ENCODE peak calls at places on chromosomes 6 and 20, in five cellular contexts. Y is OCI-LY7, O is endothelial cell of umbilical vein, X is neural progenitor cell, M is HepG2. U is an unnamed sample.

GRCh38 chr6:19472850-19473249 is 364.3 kb upstream of the ID4 start:
- DNase-seq in X (peak; percentile 15), Y (peak; percentile 51), M (no peak), O (no peak), U (no peak)

GRCh38 chr6:106063448-106063850 is 22.7 kb upstream of the PRDM1 start:
- DNase-seq in O (no peak), Y (no peak), X (no peak), M (no peak), U (no peak)

GRCh38 chr6:4736371-4736873 is 39.8 kb upstream of the CDYL start:
- DNase-seq in O (no peak), X (no peak), M (no peak), Y (no peak), U (no peak)

GRCh38 chr6:22448311-22448711 is 121.1 kb upstream of the HDGFL1 start:
- DNase-seq in O (peak; percentile 98), M (no peak), X (peak; percentile 63), Y (no peak), U (no peak)

GRCh38 chr6:14322841-14323240 is 205.3 kb downstream of the CD83 start:
- DNase-seq in X (no peak), O (no peak), Y (no peak), M (no peak), U (no peak)

GRCh38 chr6:33414592-33415271 is 3.2 kb downstream of the CUTA start:
- DNase-seq in M (no peak), X (peak; percentile 42), Y (peak; percentile 66), O (no peak), U (no peak)

GRCh38 chr20:63751471-63752271 is 12.1 kb downstream of the SLC2A4RG start:
- DNase-seq in X (no peak), M (no peak), Y (no peak), O (no peak), U (peak; percentile 58)

GRCh38 chr20:45098096-45098773 is 2.7 kb downstream of the KCNS1 start:
- DNase-seq in M (no peak), X (peak; percentile 75), O (peak; percentile 23), Y (no peak), U (no peak)

GRCh38 chr6:34791164-34791841 is 580 bp upstream of the BLTP3A start:
- DNase-seq in Y (peak; percentile 78), O (no peak), X (peak; percentile 62), M (peak; percentile 62), U (no peak)

GRCh38 chr20:48463916-48464315 is 363.9 kb downstream of the PREX1 start:
- DNase-seq in Y (no peak), M (no peak), O (no peak), X (no peak), U (no peak)

GRCh38 chr6:21109421-21110178 is 484.0 kb upstream of the SOX4 start:
- DNase-seq in O (peak; percentile 94), M (peak; percentile 33), X (no peak), Y (no peak), U (no peak)

GRCh38 chr6:168313371-168314028 is 6.1 kb downstream of the DACT2 start:
- DNase-seq in O (no peak), X (peak; percentile 73), Y (no peak), M (peak; percentile 46), U (no peak)

GRCh38 chr20:50146214-50146613 is 7.3 kb downstream of the PEDS1 start:
- DNase-seq in Y (no peak), O (no peak), X (no peak), M (no peak), U (no peak)

GRCh38 chr20:50848341-50848808 is 53.5 kb downstream of the BCAS4 start:
- DNase-seq in M (no peak), O (no peak), Y (peak; percentile 45), X (no peak), U (no peak)

GRCh38 chr6:37029249-37029959 is 23.9 kb downstream of the FGD2 start:
- DNase-seq in M (peak; percentile 84), Y (peak; percentile 60), X (peak; percentile 77), O (peak; percentile 77), U (peak; percentile 59)

GRCh38 chr6:22613695-22614094 is 44.3 kb downstream of the HDGFL1 start:
- DNase-seq in O (peak; percentile 96), Y (no peak), M (no peak), X (no peak), U (no peak)

GRCh38 chr20:62117362-62117646 is 5.0 kb upstream of the LSM14B start:
- DNase-seq in X (peak; percentile 83), M (no peak), O (no peak), Y (no peak), U (no peak)

GRCh38 chr6:43714311-43715055 is 26.9 kb upstream of the MRPS18A start:
- DNase-seq in X (peak; percentile 32), M (peak; percentile 54), O (no peak), Y (peak; percentile 81), U (peak; percentile 42)

GRCh38 chr6:40159865-40160264 is 225.6 kb upstream of the MOCS1 start:
- DNase-seq in X (no peak), O (no peak), M (no peak), Y (no peak), U (no peak)

GRCh38 chr6:111301914-111302313 is 181.1 kb downstream of the REV3L start:
- DNase-seq in Y (peak; percentile 61), X (no peak), O (no peak), M (no peak), U (no peak)

GRCh38 chr6:108653864-108654402 is 93.2 kb downstream of the FOXO3 start:
- DNase-seq in Y (no peak), O (peak; percentile 15), M (no peak), X (no peak), U (no peak)

GRCh38 chr6:109261815-109262214 is 120.5 kb downstream of the CD164 start:
- DNase-seq in O (no peak), X (no peak), Y (no peak), M (no peak), U (no peak)

GRCh38 chr20:48025661-48026060 is 240.4 kb upstream of the SULF2 start:
- DNase-seq in M (no peak), X (no peak), Y (no peak), O (no peak), U (no peak)

GRCh38 chr6:56406276-56407269 is 159.2 kb upstream of the COL21A1 start:
- DNase-seq in M (no peak), Y (no peak), O (no peak), X (no peak), U (no peak)

GRCh38 chr20:52601295-52601971 is 370.7 kb upstream of the TSHZ2 start:
- DNase-seq in Y (no peak), O (no peak), M (no peak), X (no peak), U (no peak)

GRCh38 chr6:131053546-131054240 is 9.4 kb downstream of the EPB41L2 start:
- DNase-seq in X (no peak), Y (no peak), M (no peak), O (no peak), U (no peak)

GRCh38 chr6:490251-491037 is 98.9 kb downstream of the IRF4 start:
- DNase-seq in X (no peak), O (no peak), Y (peak; percentile 23), M (no peak), U (no peak)

GRCh38 chr20:8946036-8946926 is 122.6 kb upstream of the PLCB4 start:
- DNase-seq in X (peak; percentile 53), M (no peak), Y (no peak), O (no peak), U (no peak)

GRCh38 chr6:98904096-98904495 is 43.6 kb downstream of the FBXL4 start:
- DNase-seq in Y (no peak), O (peak; percentile 16), X (no peak), M (no peak), U (no peak)

GRCh38 chr6:158570681-158570962 is 10.7 kb downstream of the TMEM181 start:
- DNase-seq in X (no peak), M (peak; percentile 60), Y (no peak), O (no peak), U (no peak)
- H4K20me1 ChIP-seq in X (peaks cover 34% of the 10 kb centered on the region), M (peaks cover 62% of the 10 kb centered on the region), Y (no peaks in the 10 kb centered on the region), O (no peaks in the 10 kb centered on the region), U (peaks cover 66% of the 10 kb centered on the region)

GRCh38 chr20:2245637-2246036 is 50.2 kb upstream of the TGM3 start:
- DNase-seq in X (peak; percentile 5), M (no peak), Y (no peak), O (no peak), U (no peak)
- H3K9me3 ChIP-seq in X (no peaks in the 10 kb centered on the region), M (no peaks in the 10 kb centered on the region), Y (no peaks in the 10 kb centered on the region), O (no peaks in the 10 kb centered on the region), U (no peaks in the 10 kb centered on the region)

DNA sequence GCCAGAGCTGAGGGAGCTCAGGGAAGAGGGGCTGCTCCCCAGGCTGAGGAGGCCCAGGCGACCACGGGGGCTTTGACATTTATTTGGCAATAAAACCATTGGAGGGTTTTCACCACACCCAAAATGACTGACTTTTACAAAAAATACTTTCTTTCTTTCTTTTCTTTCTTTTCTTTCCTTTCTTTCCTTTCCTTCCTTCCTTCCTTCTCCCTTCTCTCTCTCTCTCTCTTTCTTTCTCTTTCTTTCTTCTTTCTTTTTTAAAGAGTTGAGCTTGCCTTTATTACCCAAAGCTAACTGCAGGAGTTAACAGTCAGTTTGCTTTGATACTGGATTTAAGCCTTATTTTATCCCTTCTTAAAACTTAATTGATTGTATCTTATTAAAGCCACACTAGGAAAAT is 17.2 kb downstream of the SNX9 start:
- DNase-seq in M (no peak), O (no peak), X (no peak), Y (no peak), U (no peak)
- H3K4me1 ChIP-seq in M (peaks cover 7% of the 10 kb centered on the region), O (peaks cover 18% of the 10 kb centered on the region), X (peaks cover 17% of the 10 kb centered on the region), Y (no peaks in the 10 kb centered on the region), U (no peaks in the 10 kb centered on the region)

GRCh38 chr6:126174697-126175096 is 165.2 kb upstream of the CENPW start:
- DNase-seq in Y (no peak), M (no peak), O (no peak), X (no peak), U (no peak)

GRCh38 chr6:126172151-126172550 is 167.8 kb upstream of the CENPW start:
- DNase-seq in M (no peak), O (no peak), X (no peak), Y (no peak), U (no peak)

GRCh38 chr6:126167726-126168125 is 172.2 kb upstream of the CENPW start:
- DNase-seq in X (no peak), Y (no peak), M (no peak), O (no peak), U (no peak)

GRCh38 chr6:126170875-126171489 is 168.9 kb upstream of the CENPW start:
- DNase-seq in X (peak; percentile 42), O (peak; percentile 48), M (peak; percentile 52), Y (peak; percentile 61), U (peak; percentile 8)

GRCh38 chr6:126170433-126170832 is 169.5 kb upstream of the CENPW start:
- DNase-seq in Y (no peak), O (no peak), X (no peak), M (no peak), U (no peak)
- H4K20me1 ChIP-seq in Y (no peaks in the 10 kb centered on the region), O (no peaks in the 10 kb centered on the region), X (no peaks in the 10 kb centered on the region), M (no peaks in the 10 kb centered on the region), U (no peaks in the 10 kb centered on the region)

U was measured in DND-41.